ENCODE peak calls at places on chromosome 6, in six cellular contexts. K is psoas muscle, A is progenitor cell of endocrine pancreas, Y is ACHN, G is left ventricle myocardium inferior, W is Calu3. C is an unnamed sample.
A peak's percentile ranks its signal among the peaks of the same experiment; 100 is the strongest.

GRCh38 chr6:50272611-50273010 is 222.9 kb upstream of the DEFB112 start:
- DNase-seq in G (no peak), Y (no peak), K (no peak), W (no peak), A (no peak), C (no peak)

GRCh38 chr6:144661101-144661806 is 376.1 kb downstream of the UTRN start:
- DNase-seq in A (no peak), W (peak; percentile 25), G (no peak), Y (peak; percentile 76), K (no peak), C (no peak)

GRCh38 chr6:6699741-6700367 is 111.3 kb downstream of the LY86 start:
- DNase-seq in W (peak; percentile 81), G (peak; percentile 63), K (peak; percentile 75), A (no peak), Y (peak; percentile 65), C (peak; percentile 90)

GRCh38 chr6:116108836-116109235 is 8.2 kb downstream of the NT5DC1 start:
- DNase-seq in K (no peak), A (no peak), Y (no peak), W (no peak), G (no peak), C (no peak)

GRCh38 chr6:168147205-168147738 is 68.3 kb upstream of the FRMD1 start:
- DNase-seq in A (no peak), W (no peak), K (no peak), Y (no peak), G (no peak), C (no peak)

GRCh38 chr6:81486234-81486633 is 266.2 kb downstream of the TENT5A start:
- DNase-seq in G (no peak), K (no peak), W (no peak), Y (no peak), A (no peak), C (no peak)

GRCh38 chr6:93176070-93176469 is 243.3 kb downstream of the EPHA7 start:
- DNase-seq in W (no peak), K (no peak), G (no peak), Y (no peak), A (no peak), C (no peak)

GRCh38 chr6:167898673-167899311 is 72.1 kb downstream of the AFDN start:
- DNase-seq in W (no peak), G (no peak), K (no peak), A (no peak), Y (peak; percentile 58), C (no peak)

GRCh38 chr6:87209812-87210211 is 54.4 kb downstream of the ZNF292 start:
- DNase-seq in W (no peak), K (no peak), G (no peak), Y (no peak), A (no peak), C (no peak)

GRCh38 chr6:137234505-137234863 is 15.3 kb upstream of the IFNGR1 start:
- DNase-seq in K (no peak), Y (no peak), A (no peak), G (no peak), W (no peak), C (no peak)

GRCh38 chr6:46269447-46270229 is 98.9 kb upstream of the ENPP5 start:
- DNase-seq in G (peak; percentile 57), K (peak; percentile 63), W (no peak), A (no peak), Y (no peak), C (no peak)

GRCh38 chr6:4176907-4177306 is 41.5 kb upstream of the ECI2 start:
- DNase-seq in G (no peak), K (no peak), A (no peak), Y (no peak), W (no peak), C (no peak)

GRCh38 chr6:373773-374724 is 17.5 kb upstream of the IRF4 start:
- DNase-seq in K (no peak), A (no peak), Y (no peak), G (no peak), W (no peak), C (no peak)

GRCh38 chr6:41967312-41968287 is 26.0 kb upstream of the CCND3 start:
- DNase-seq in W (peak; percentile 52), Y (peak; percentile 75), G (no peak), K (no peak), A (no peak), C (peak; percentile 20)

GRCh38 chr6:50831216-50831615 is 12.5 kb downstream of the TFAP2B start:
- DNase-seq in G (no peak), Y (no peak), W (no peak), K (no peak), A (no peak), C (no peak)

C was measured in lower leg skin.